ENCODE peak calls at places on chromosomes 5 and 9, in nine cellular contexts. P is dorsolateral prefrontal cortex; C is tibial nerve; E is PC-3; F is uterus; S is CD8-positive, alpha-beta memory T cell; Z is fibroblast of lung; L is esophagus squamous epithelium; G is CD4-positive, CD25-positive, alpha-beta regulatory T cell. W is an unnamed sample.

GRCh38 chr5:53023969-53024368 is 34.8 kb downstream of the ITGA2 start:
- DNase-seq in P (no peak), C (no peak), E (peak), F (no peak), S (no peak), Z (peak), L (no peak), G (no peak), W (no peak)

GRCh38 chr5:33937700-33938506 is 1.7 kb downstream of the RXFP3 start:
- DNase-seq in P (no peak), C (no peak), E (no peak), F (no peak), S (no peak), Z (no peak), L (no peak), G (no peak), W (no peak)

GRCh38 chr5:90477816-90478215 is 3.2 kb downstream of the POLR3G start:
- DNase-seq in P (no peak), C (no peak), E (no peak), F (no peak), S (no peak), Z (no peak), L (no peak), G (no peak), W (no peak)

GRCh38 chr5:84437673-84438315 is 53.1 kb upstream of the EDIL3 start:
- DNase-seq in P (no peak), C (no peak), E (peak), F (no peak), S (no peak), Z (peak), L (no peak), G (no peak), W (no peak)

GRCh38 chr9:125203259-125203658 is 2.9 kb downstream of the RABEPK start:
- DNase-seq in P (no peak), C (no peak), E (no peak), F (no peak), S (no peak), Z (no peak), L (no peak), G (no peak), W (no peak)

GRCh38 chr9:123924727-123925126 is 5.2 kb downstream of the DENND1A start:
- DNase-seq in P (no peak), C (no peak), E (peak), F (no peak), S (no peak), Z (no peak), L (no peak), G (no peak), W (no peak)

GRCh38 chr9:123637596-123637939 is 281.6 kb downstream of the CRB2 start:
- DNase-seq in P (no peak), C (no peak), E (no peak), F (no peak), S (no peak), Z (peak), L (no peak), G (no peak), W (no peak)

GRCh38 chr9:12801663-12802062 is 26.8 kb downstream of the LURAP1L start:
- DNase-seq in P (no peak), C (no peak), E (no peak), F (no peak), S (no peak), Z (no peak), L (no peak), G (no peak), W (no peak)

GRCh38 chr5:53151713-53152458 is 42.3 kb upstream of the MOCS2 start:
- DNase-seq in P (no peak), C (no peak), E (peak), F (peak), S (no peak), Z (peak), L (no peak), G (no peak), W (no peak)

GRCh38 chr9:89080193-89080592 is 88.9 kb downstream of the S1PR3 start:
- DNase-seq in P (no peak), C (peak), E (no peak), F (peak), S (no peak), Z (no peak), L (no peak), G (no peak), W (no peak)

GRCh38 chr5:111432828-111433536 is 79.4 kb downstream of the STARD4 start:
- DNase-seq in P (no peak), C (no peak), E (no peak), F (no peak), S (no peak), Z (peak), L (no peak), G (no peak), W (no peak)

GRCh38 chr5:97338729-97339128 is 155.7 kb upstream of the RIOK2 start:
- DNase-seq in P (no peak), C (no peak), E (no peak), F (no peak), S (no peak), Z (no peak), L (no peak), G (no peak), W (no peak)

GRCh38 chr9:68720656-68721313 is 15.7 kb downstream of the PIP5K1B start:
- DNase-seq in P (no peak), C (no peak), E (no peak), F (no peak), S (no peak), Z (no peak), L (no peak), G (no peak), W (no peak)

GRCh38 chr5:53257806-53258373 is 148.3 kb upstream of the MOCS2 start:
- DNase-seq in P (no peak), C (no peak), E (peak), F (no peak), S (no peak), Z (peak), L (no peak), G (no peak), W (no peak)

GRCh38 chr5:169706758-169707450 is 69.8 kb downstream of the DOCK2 start:
- DNase-seq in P (no peak), C (no peak), E (peak), F (no peak), S (no peak), Z (peak), L (no peak), G (no peak), W (no peak)

GRCh38 chr9:74066605-74067004 is 430.5 kb upstream of the RORB start:
- DNase-seq in P (no peak), C (no peak), E (no peak), F (no peak), S (no peak), Z (no peak), L (no peak), G (no peak), W (no peak)

GRCh38 chr5:73312146-73312871 is 136.3 kb downstream of the FOXD1 start:
- DNase-seq in P (no peak), C (no peak), E (no peak), F (no peak), S (no peak), Z (peak), L (no peak), G (no peak), W (no peak)

GRCh38 chr5:137609122-137609521 is 110.0 kb upstream of the SPOCK1 start:
- DNase-seq in P (no peak), C (no peak), E (peak), F (no peak), S (no peak), Z (peak), L (no peak), G (no peak), W (no peak)

GRCh38 chr9:77018058-77019009 is 1.1 kb upstream of the FOXB2 start:
- DNase-seq in P (no peak), C (no peak), E (no peak), F (no peak), S (no peak), Z (no peak), L (no peak), G (no peak), W (no peak)

GRCh38 chr9:110555551-110555950 is 24.0 kb downstream of the SVEP1 start:
- DNase-seq in P (no peak), C (no peak), E (no peak), F (no peak), S (no peak), Z (peak), L (no peak), G (no peak), W (no peak)

DNA sequence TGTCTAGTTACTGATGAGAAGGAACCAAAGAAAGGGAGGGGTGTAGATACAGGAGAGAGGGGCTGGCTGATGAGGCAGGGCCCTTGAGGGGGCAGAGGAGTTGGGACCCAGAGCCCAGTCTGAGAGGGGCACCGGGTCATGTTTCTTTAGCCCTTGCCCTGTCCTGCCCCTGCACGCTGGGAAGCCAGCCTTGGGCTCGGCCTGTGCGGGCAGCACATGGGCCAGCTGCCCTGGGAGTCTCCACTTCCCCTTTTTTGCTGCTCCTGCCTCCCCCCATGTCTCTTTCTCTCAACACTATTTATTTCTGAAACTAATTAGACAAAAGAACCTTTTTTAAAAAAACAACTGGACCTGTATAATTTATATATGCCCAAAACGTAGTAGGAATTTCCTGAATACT is 20.5 kb downstream of the MVB12B start:
- DNase-seq in P (no peak), C (no peak), E (no peak), F (no peak), S (no peak), Z (no peak), L (no peak), G (no peak), W (no peak)
- H3K4me3 ChIP-seq in P (no peak), C (no peak), E (no peak), F (no peak), S (no peak), Z (no peak), L (no peak), G (no peak), W (no peak)

GRCh38 chr5:172953776-172954189 is 5.4 kb upstream of the RPL26L1 start:
- DNase-seq in P (no peak), C (no peak), E (peak), F (no peak), S (no peak), Z (peak), L (no peak), G (no peak), W (no peak)

GRCh38 chr5:172949426-172949825 is 9.8 kb upstream of the RPL26L1 start:
- DNase-seq in P (no peak), C (no peak), E (no peak), F (no peak), S (no peak), Z (no peak), L (no peak), G (no peak), W (no peak)

GRCh38 chr5:172952034-172952511 is 7.2 kb upstream of the RPL26L1 start:
- DNase-seq in P (no peak), C (no peak), E (no peak), F (no peak), S (no peak), Z (peak), L (no peak), G (no peak), W (no peak)

GRCh38 chr5:172951381-172952033 is 7.7 kb upstream of the RPL26L1 start:
- DNase-seq in P (no peak), C (no peak), E (no peak), F (no peak), S (no peak), Z (no peak), L (no peak), G (no peak), W (no peak)

GRCh38 chr5:172950176-172950965 is 8.9 kb upstream of the RPL26L1 start:
- DNase-seq in P (no peak), C (no peak), E (no peak), F (no peak), S (no peak), Z (no peak), L (no peak), G (no peak), W (no peak)
- H3K27ac ChIP-seq in P (no peak), C (no peak), E (no peak), F (no peak), S (no peak), Z (no peak), L (no peak), G (no peak), W (no peak)

DNA sequence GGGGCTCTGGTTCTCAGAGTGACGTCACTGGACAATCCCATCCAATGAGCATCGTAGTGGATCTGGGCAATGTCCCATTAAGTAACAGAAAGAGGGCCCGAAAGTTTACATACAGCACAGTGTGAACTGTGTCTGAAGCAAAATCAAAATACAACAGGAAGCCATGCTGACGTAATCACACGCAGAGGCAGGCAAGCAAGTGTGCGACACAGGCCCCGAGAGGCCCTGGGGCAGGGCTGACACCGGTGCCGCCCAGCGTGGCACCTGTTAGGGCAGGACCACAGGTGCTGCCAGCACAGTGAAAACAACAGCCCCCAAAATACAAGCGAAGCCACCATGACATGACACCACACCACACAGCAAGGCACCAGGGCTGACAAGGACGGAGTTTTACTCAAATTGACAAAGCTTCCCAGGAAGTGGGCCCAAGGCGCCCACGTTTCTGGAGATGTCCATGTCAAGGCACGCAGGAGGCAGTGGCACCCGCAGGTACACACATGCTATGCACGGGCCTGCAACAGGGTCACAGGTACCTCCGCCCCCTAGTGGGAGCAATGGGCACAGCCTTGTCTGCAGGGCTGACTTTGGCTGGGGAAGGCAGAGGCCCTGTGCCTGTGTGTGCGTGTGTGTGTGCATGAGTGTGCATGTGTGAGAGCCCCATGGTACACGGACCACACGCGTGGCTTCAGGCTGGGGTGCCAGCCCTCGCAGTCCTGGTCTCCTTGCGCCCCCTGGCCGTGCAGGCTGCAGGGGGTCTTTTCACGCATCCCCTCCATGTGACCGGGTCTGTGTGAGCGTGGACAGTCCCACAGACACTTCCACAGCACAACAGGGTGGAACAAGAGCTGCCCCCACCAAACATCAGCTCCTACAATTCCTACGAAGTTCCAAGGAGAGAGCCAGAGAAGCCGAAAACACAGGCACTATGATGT is 19.6 kb downstream of the QSOX2 start:
- DNase-seq in P (no peak), C (no peak), E (peak), F (no peak), S (peak), Z (peak), L (peak), G (peak), W (peak)
- H3K4me3 ChIP-seq in P (no peak), C (no peak), E (no peak), F (no peak), S (no peak), Z (no peak), L (no peak), G (no peak), W (no peak)

GRCh38 chr9:136090768-136091581 is 4.1 kb downstream of the NACC2 start:
- DNase-seq in P (no peak), C (no peak), E (no peak), F (peak), S (no peak), Z (peak), L (no peak), G (no peak), W (no peak)
- H3K27ac ChIP-seq in P (peak), C (peak), E (no peak), F (peak), S (no peak), Z (no peak), L (peak), G (no peak), W (no peak)

DNA sequence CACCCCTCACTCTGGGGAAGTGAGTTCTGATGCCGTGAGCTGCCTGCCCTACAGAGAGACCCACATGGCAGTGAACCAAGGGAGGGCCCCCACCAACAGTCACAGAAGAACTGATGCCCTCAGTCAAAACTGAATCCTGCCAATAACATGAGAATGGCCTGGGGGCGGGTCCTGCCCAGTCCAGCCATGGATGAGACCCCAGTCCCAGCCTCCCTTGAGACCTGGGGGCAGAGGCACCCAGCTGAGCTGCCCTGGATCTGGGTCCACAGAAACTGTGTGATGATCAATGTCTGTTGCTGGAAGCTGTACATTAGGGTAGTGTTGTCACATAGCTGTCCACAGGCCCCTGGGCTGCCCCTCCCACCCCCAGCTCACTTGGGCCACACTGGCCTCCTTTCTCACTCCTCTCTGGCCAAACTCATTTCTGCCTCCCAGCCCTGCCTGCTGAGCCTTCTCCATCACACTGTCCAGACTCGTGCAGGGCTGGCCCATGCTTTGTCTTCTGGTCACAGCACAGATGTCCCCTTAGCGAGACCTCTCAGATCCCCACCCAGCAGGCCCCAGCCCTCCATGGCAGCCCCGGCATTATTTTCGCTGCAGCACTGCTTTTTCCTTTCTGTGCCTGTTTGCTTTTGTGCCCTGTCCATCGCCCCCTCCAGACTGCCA is 16.8 kb downstream of the GBGT1 start:
- DNase-seq in P (no peak), C (no peak), E (no peak), F (no peak), S (no peak), Z (no peak), L (no peak), G (no peak), W (no peak)
- H3K4me3 ChIP-seq in P (peak), C (no peak), E (peak), F (no peak), S (no peak), Z (no peak), L (no peak), G (no peak), W (no peak)

W was measured in effector memory CD4-positive, alpha-beta T cell.